ENCODE peak calls at places on chromosomes 1 and 21, in seven cellular contexts. X is heart left ventricle, J is pancreas, Q is Peyer's patch, P is choroid plexus epithelial cell, T is spleen, M is stomach. O is an unnamed sample.

GRCh38 chr21:45078877-45079281 is 4.5 kb downstream of the ADARB1 start:
- DNase-seq in X (no peak), J (no peak), Q (no peak), P (peak; percentile 90), T (no peak), M (peak; percentile 29), O (no peak)

GRCh38 chr1:248816042-248816851 is 9.5 kb downstream of the SH3BP5L start:
- DNase-seq in X (no peak), J (no peak), Q (no peak), P (no peak), T (peak; percentile 76), M (no peak), O (no peak)

GRCh38 chr1:27912429-27912828 is 22.4 kb upstream of the SMPDL3B start:
- DNase-seq in X (no peak), J (no peak), Q (no peak), P (no peak), T (no peak), M (no peak), O (no peak)

GRCh38 chr1:30169269-30169668 is 554.1 kb downstream of the MATN1 start:
- DNase-seq in X (no peak), J (no peak), Q (no peak), P (no peak), T (no peak), M (peak; percentile 16), O (no peak)

GRCh38 chr1:233962878-233963277 is 58.4 kb downstream of the SLC35F3 start:
- DNase-seq in X (no peak), J (no peak), Q (no peak), P (no peak), T (no peak), M (no peak), O (no peak)

GRCh38 chr1:160354388-160354985 is 11.3 kb downstream of the NCSTN start:
- DNase-seq in X (no peak), J (no peak), Q (no peak), P (peak; percentile 53), T (no peak), M (no peak), O (no peak)

GRCh38 chr1:235494531-235494930 is 9.7 kb downstream of the B3GALNT2 start:
- DNase-seq in X (no peak), J (no peak), Q (no peak), P (no peak), T (no peak), M (no peak), O (no peak)

GRCh38 chr1:160752926-160753325 is 13.9 kb downstream of the SLAMF7 start:
- DNase-seq in X (no peak), J (no peak), Q (no peak), P (peak; percentile 44), T (no peak), M (no peak), O (no peak)

GRCh38 chr1:38929476-38929875 is 12.2 kb downstream of the RHBDL2 start:
- DNase-seq in X (no peak), J (no peak), Q (no peak), P (peak; percentile 41), T (no peak), M (no peak), O (no peak)

GRCh38 chr21:27017251-27017650 is 50.4 kb upstream of the ADAMTS5 start:
- DNase-seq in X (no peak), J (no peak), Q (no peak), P (peak; percentile 4), T (no peak), M (no peak), O (no peak)

GRCh38 chr21:15061747-15062146 is 3.1 kb downstream of the NRIP1 start:
- DNase-seq in X (no peak), J (no peak), Q (no peak), P (no peak), T (no peak), M (no peak), O (no peak)

GRCh38 chr1:49102752-49103151 is 326.1 kb upstream of the BEND5 start:
- DNase-seq in X (no peak), J (no peak), Q (no peak), P (peak; percentile 78), T (no peak), M (no peak), O (peak; percentile 41)

GRCh38 chr1:12276225-12276624 is 46.4 kb downstream of the VPS13D start:
- DNase-seq in X (no peak), J (no peak), Q (no peak), P (peak; percentile 85), T (no peak), M (peak; percentile 35), O (no peak)

GRCh38 chr1:64745181-64745985 is 508 bp downstream of the RAVER2 start:
- DNase-seq in X (peak; percentile 21), J (no peak), Q (peak; percentile 65), P (no peak), T (peak; percentile 80), M (peak; percentile 35), O (no peak)

GRCh38 chr1:222385973-222386372 is 161.9 kb downstream of the HHIPL2 start:
- DNase-seq in X (no peak), J (no peak), Q (no peak), P (no peak), T (no peak), M (no peak), O (no peak)

GRCh38 chr1:201025571-201026002 is 2.1 kb upstream of the KIF21B start:
- DNase-seq in X (no peak), J (no peak), Q (no peak), P (peak; percentile 69), T (no peak), M (no peak), O (peak; percentile 56)

GRCh38 chr1:28159243-28159642 is 17.2 kb downstream of the PTAFR start:
- DNase-seq in X (no peak), J (no peak), Q (no peak), P (no peak), T (peak; percentile 3), M (no peak), O (no peak)

GRCh38 chr1:119968601-119969000 is 72.3 kb upstream of the ADAM30 start:
- DNase-seq in X (no peak), J (no peak), Q (no peak), P (no peak), T (no peak), M (no peak), O (no peak)

GRCh38 chr1:183979437-183979836 is 58.1 kb downstream of the COLGALT2 start:
- DNase-seq in X (no peak), J (no peak), Q (no peak), P (no peak), T (no peak), M (no peak), O (no peak)

GRCh38 chr21:35475006-35475405 is 425.9 kb upstream of the RUNX1 start:
- DNase-seq in X (no peak), J (no peak), Q (no peak), P (peak; percentile 51), T (no peak), M (no peak), O (no peak)
- H3K4me3 ChIP-seq in X (no peak overlapping the region), J (no peak overlapping the region), Q (no peak overlapping the region), P (no peak overlapping the region), T (no peak overlapping the region), M (no peak overlapping the region), O (no peak overlapping the region)

DNA sequence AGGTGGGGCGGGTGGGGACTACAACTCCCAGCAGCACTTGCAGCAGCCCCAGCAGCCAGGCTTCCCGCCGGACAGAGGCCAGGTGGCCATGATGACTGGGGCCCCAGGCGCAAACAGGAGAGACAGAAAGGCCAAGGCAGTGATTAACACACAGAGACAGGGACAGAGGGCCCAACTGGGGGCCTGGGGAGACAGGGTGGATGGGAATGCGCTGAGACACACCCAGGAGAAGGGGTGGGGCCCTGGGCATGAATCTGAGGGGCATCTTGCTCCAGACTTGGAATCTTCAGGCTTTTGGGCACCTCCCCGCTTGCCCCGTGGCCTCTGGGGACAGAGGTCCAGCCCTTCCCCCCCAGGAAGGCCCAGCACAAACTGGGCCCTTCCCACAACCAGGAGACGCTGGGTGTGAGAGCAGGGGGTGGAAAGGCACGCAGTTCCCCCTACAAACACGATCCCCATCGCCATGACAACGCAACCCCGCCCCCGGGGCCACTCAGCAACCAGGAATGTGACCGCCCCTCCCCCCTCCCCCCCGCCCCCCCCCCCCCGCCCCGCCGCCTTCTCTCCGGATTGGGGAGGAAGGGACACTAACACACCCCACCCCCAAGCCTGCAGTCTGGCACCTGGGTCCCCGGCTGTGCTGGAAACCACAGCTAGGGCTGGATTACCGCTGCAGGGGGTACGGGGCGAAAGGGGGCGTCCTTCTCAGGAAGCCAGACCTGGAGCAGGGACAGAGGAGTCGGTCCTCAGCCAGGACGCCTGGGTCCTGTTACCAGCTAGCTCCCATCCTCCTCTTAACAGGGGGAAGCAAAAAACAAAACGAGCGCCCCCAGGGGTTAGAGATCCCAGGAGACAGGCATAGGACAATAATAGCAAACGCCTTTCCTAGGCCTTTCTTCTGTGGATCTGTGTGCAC is 4.5 kb downstream of the HDGF start:
- DNase-seq in X (peak; percentile 96), J (peak; percentile 96), Q (peak; percentile 94), P (peak; percentile 95), T (peak; percentile 90), M (peak; percentile 88), O (no peak)
- TF ChIP-seq CTCF in X (peak; percentile 27), J (no peak), Q (no peak), P (peak; percentile 34), T (no peak), M (no peak), O (peak; percentile 29)

DNA sequence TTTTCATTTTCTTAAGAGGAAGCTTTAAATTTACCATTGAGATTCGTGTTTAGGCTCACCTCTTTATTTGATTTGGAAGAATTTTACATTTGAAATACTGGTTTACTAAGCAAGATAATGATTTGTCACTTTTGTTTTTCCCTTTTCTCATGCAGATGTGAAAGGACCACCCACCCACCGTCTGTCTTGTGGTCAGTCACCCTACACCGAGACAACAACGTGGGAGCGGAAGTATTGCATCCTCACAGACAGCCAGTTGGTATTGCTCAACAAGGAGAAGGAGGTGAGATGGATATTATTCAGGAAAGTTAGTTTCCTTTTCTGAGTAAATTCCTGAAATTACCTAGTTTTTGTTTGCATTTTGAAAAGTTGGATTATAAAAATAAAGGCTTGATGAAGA is 189.5 kb downstream of the RASAL2 start:
- DNase-seq in X (no peak), J (no peak), Q (no peak), P (peak; percentile 95), T (no peak), M (no peak), O (no peak)
- H3K4me3 ChIP-seq in X (no peak overlapping the region), J (no peak overlapping the region), Q (no peak overlapping the region), P (no peak overlapping the region), T (no peak overlapping the region), M (no peak overlapping the region), O (no peak overlapping the region)

DNA sequence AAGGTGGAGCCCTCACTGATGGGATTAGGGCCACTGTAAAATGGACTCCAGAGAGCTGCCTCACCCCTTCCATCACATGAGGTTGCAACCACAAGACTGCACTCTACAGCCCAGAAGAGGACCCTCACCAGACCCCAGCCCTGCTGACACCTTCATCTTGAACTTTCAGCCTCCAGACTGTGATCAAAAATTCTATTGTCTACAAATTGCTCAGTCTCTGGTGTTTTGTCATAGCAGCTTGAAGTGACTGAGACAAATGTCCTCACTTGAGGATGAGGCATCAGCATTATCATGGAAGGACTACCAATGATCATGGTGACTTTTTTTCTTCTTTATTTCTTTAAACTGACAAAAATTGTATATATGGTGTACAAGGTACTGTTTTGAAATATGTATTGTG is 26.7 kb upstream of the TRIM17 start:
- DNase-seq in X (no peak), J (no peak), Q (no peak), P (no peak), T (no peak), M (no peak), O (no peak)
- TF ChIP-seq CTCF in X (no peak), J (no peak), Q (no peak), P (no peak), T (no peak), M (no peak), O (no peak)

GRCh38 chr1:115840615-115841460 is at the start of gene NHLH2:
- DNase-seq in X (no peak), J (no peak), Q (no peak), P (no peak), T (no peak), M (no peak), O (no peak)
- H3K4me3 ChIP-seq in X (no peak within 1 kb of the TSS), J (no peak within 1 kb of the TSS), Q (no peak within 1 kb of the TSS), P (no peak within 1 kb of the TSS), T (no peak within 1 kb of the TSS), M (no peak within 1 kb of the TSS), O (no peak within 1 kb of the TSS)

O was measured in kidney epithelial cell.